ENCODE peak calls at places on chromosomes 12 and 14, in five cellular contexts. V, J, A, Q and M are unnamed samples.

GRCh38 chr12:117084405-117085317 is 14.6 kb downstream of the TESC start:
- DNase-seq in V (no peak), J (no peak), A (no peak), Q (no peak), M (no peak)

GRCh38 chr12:80766897-80767296 is 50.2 kb downstream of the MYF5 start:
- DNase-seq in V (no peak), J (no peak), A (peak), Q (no peak), M (no peak)

GRCh38 chr12:62194616-62195015 is 65.6 kb upstream of the USP15 start:
- DNase-seq in V (no peak), J (no peak), A (no peak), Q (no peak), M (no peak)

GRCh38 chr12:26275313-26276257 is 80.2 kb downstream of the SSPN start:
- DNase-seq in V (no peak), J (no peak), A (no peak), Q (no peak), M (no peak)

GRCh38 chr14:92613008-92613658 is 99.6 kb downstream of the RIN3 start:
- DNase-seq in V (peak), J (peak), A (peak), Q (peak), M (peak)

GRCh38 chr12:67025543-67026114 is 243.5 kb upstream of the CAND1 start:
- DNase-seq in V (no peak), J (peak), A (peak), Q (peak), M (peak)

GRCh38 chr12:108318472-108319275 is 20.4 kb downstream of the CMKLR1 start:
- DNase-seq in V (no peak), J (no peak), A (no peak), Q (no peak), M (no peak)

GRCh38 chr12:8057839-8058238 is 8.3 kb downstream of the C3AR1 start:
- DNase-seq in V (no peak), J (no peak), A (no peak), Q (no peak), M (no peak)

GRCh38 chr14:60724080-60724618 is at the start of gene SIX4:
- DNase-seq in V (no peak), J (peak), A (no peak), Q (peak), M (peak)

GRCh38 chr12:56333197-56333678 is 562 bp downstream of the PAN2 start:
- DNase-seq in V (no peak), J (no peak), A (no peak), Q (no peak), M (no peak)

GRCh38 chr12:69900720-69901131 is 75.7 kb downstream of the MYRFL start:
- DNase-seq in V (no peak), J (peak), A (peak), Q (peak), M (peak)

GRCh38 chr12:96902076-96902475 is 5.0 kb upstream of the NEDD1 start:
- DNase-seq in V (no peak), J (no peak), A (peak), Q (no peak), M (no peak)

GRCh38 chr12:109385339-109386078 is 37.8 kb downstream of the MYO1H start:
- DNase-seq in V (no peak), J (no peak), A (peak), Q (peak), M (no peak)

GRCh38 chr12:16324300-16324699 is 23.1 kb upstream of the MGST1 start:
- DNase-seq in V (no peak), J (no peak), A (no peak), Q (no peak), M (no peak)

GRCh38 chr14:101619484-101619883 is 58.2 kb downstream of the DIO3 start:
- DNase-seq in V (no peak), J (no peak), A (no peak), Q (no peak), M (no peak)

GRCh38 chr14:59098377-59098776 is 90.1 kb upstream of the DAAM1 start:
- DNase-seq in V (no peak), J (no peak), A (no peak), Q (no peak), M (no peak)

GRCh38 chr14:80477388-80478160 is 266.3 kb upstream of the DIO2 start:
- DNase-seq in V (no peak), J (no peak), A (no peak), Q (no peak), M (no peak)

GRCh38 chr12:129971721-129972120 is 67.9 kb upstream of the TMEM132D start:
- DNase-seq in V (no peak), J (no peak), A (no peak), Q (no peak), M (no peak)